ENCODE peak calls at places on chromosomes 13 and 19, in five cellular contexts. A is tibial artery, V is mammary epithelial cell, C is upper lobe of right lung, U is uterus. W is an unnamed sample. For H3K4me1, the result is how much of the 10 kb centered on the place peaks cover.

GRCh38 chr13:101545521-101545920 is 93.0 kb downstream of the ITGBL1 start:
- DNase-seq in A (no peak), V (no peak), C (no peak), U (no peak), W (no peak)

GRCh38 chr13:48596128-48596429 is 57.6 kb upstream of the CYSLTR2 start:
- DNase-seq in A (no peak), V (no peak), C (no peak), U (no peak), W (no peak)

GRCh38 chr13:101291216-101291615 is 125.1 kb downstream of the NALCN start:
- DNase-seq in A (no peak), V (peak), C (no peak), U (no peak), W (no peak)

GRCh38 chr13:24153979-24154378 is 6.5 kb upstream of the SPATA13 start:
- DNase-seq in A (no peak), V (no peak), C (no peak), U (no peak), W (no peak)

GRCh38 chr13:51066091-51066831 is 44.8 kb downstream of the C13orf42 start:
- DNase-seq in A (no peak), V (peak), C (no peak), U (no peak), W (no peak)

GRCh38 chr13:42760949-42761348 is 20.4 kb upstream of the FAM216B start:
- DNase-seq in A (no peak), V (no peak), C (no peak), U (peak), W (no peak)

GRCh38 chr13:25501231-25501630 is 129.5 kb downstream of the ATP8A2 start:
- DNase-seq in A (no peak), V (no peak), C (no peak), U (no peak), W (no peak)

GRCh38 chr19:5588441-5588840 is 20.7 kb upstream of the TINCR start:
- DNase-seq in A (no peak), V (no peak), C (no peak), U (no peak), W (peak)

GRCh38 chr19:50835785-50836542 is 2.6 kb upstream of the KLK15 start:
- DNase-seq in A (no peak), V (peak), C (peak), U (peak), W (peak)

GRCh38 chr19:38786572-38787265 is 2.3 kb upstream of the LGALS7B start:
- DNase-seq in A (no peak), V (peak), C (no peak), U (no peak), W (no peak)

GRCh38 chr13:105466376-105466775 is 1069.1 kb downstream of the EFNB2 start:
- DNase-seq in A (no peak), V (no peak), C (no peak), U (no peak), W (no peak)

GRCh38 chr19:49151339-49152217 is 3.6 kb downstream of the HRC start:
- DNase-seq in A (peak), V (peak), C (peak), U (no peak), W (peak)
- H3K27ac ChIP-seq in A (peak), V (no peak), C (no peak), U (no peak), W (peak)

GRCh38 chr13:109755551-109755950 is 30.8 kb downstream of the IRS2 start:
- DNase-seq in A (no peak), V (no peak), C (no peak), U (no peak), W (no peak)
- H3K4me1 ChIP-seq in A (under half), V (under half), C (under half), U (under half), W (under half)

DNA sequence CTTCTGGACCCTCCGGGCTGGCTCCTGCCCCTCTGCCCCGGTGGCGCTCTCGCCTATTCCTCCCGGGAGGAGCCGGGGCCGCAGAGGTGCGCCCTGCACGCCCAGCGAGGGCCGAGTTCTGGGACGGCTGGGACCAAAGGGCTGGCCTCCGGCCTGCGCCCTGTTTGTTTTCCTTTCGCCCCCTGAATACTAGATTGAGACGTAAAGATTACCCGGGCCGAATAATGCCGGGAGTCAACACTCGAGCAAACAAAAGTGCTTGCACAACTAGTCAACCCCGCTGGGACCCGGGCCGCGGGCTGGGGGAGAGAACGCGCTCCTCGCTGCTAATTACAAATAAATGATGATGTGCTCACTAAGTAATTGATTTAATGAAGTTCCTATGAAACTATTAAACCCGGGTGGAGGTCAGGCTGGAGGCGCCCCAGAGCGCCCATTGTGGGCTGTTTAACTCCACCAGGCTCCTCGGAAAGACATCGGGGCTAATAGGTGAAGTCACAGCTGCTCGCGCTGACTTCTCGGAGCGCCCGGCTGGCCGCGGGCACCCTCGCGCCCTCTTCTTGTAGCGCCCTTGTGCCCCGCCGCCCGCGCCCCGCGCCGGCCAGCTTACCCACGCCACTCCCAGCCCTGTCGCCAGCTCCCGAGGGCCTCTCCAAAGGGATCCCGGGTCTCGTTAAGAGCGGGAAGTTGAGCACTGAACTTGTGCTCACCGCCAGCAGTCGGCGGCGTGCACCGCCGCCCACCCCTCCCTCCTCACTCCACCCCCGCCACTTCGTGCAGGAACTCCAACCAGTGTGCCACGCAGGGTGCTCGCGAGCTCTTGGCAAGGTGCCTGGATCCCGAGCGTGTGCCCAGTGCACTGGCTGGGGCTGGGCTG is 14.9 kb downstream of the ZIC5 start:
- DNase-seq in A (no peak), V (no peak), C (no peak), U (no peak), W (no peak)
- H3K4me3 ChIP-seq in A (peak), V (no peak), C (peak), U (no peak), W (peak)

DNA sequence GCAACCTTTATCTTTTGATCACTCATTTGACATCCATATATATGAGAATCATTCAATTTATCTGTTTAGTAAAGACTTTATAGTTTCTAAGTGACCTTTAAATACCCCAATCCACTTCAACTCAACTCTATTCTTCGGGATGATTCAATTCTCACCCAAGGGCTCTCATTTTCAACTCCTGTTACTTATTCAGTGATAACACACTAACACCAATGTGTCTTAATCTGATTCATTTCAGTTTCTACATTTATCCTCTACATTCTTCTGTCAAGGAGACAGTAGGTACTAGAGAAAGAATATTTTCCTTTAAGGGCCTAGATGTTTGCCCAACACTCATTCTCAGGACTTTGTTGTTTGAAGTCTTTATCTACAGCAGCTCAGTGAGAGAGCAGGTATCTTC is 7.1 kb downstream of the ARGLU1 start:
- DNase-seq in A (no peak), V (no peak), C (no peak), U (no peak), W (no peak)
- H3K27ac ChIP-seq in A (no peak), V (peak), C (no peak), U (no peak), W (peak)